ENCODE peak calls at places on chromosomes 16 and 17, in ten cellular contexts. U, V, R, Y, L, P, K, E, G and O are unnamed samples.

GRCh38 chr16:76518791-76519190 is 241.6 kb downstream of the CNTNAP4 start:
- DNase-seq in V (no peak), P (no peak), R (no peak), L (no peak), K (no peak), G (no peak), U (no peak), Y (no peak), E (no peak), O (no peak)

GRCh38 chr17:30788918-30789317 is 35.6 kb downstream of the CRLF3 start:
- DNase-seq in P (no peak), V (no peak), R (no peak), L (no peak), Y (no peak), E (no peak), K (no peak), U (no peak), G (no peak), O (no peak)

GRCh38 chr16:22848451-22848850 is 34.5 kb downstream of the HS3ST2 start:
- DNase-seq in U (no peak), G (no peak), R (no peak), E (no peak), K (no peak), Y (no peak), L (no peak), V (peak; percentile 24), P (no peak), O (no peak)

GRCh38 chr16:22008215-22009142 is 568 bp downstream of the MOSMO start:
- DNase-seq in R (no peak), P (no peak), E (peak; percentile 30), L (peak; percentile 17), K (peak; percentile 39), Y (peak; percentile 86), U (no peak), V (no peak), G (peak; percentile 35), O (no peak)

GRCh38 chr16:85220125-85220839 is 108.0 kb upstream of the CIBAR2 start:
- DNase-seq in V (peak; percentile 67), R (no peak), U (peak; percentile 77), P (no peak), K (peak; percentile 89), Y (no peak), L (peak; percentile 57), E (peak; percentile 86), G (no peak), O (no peak)

GRCh38 chr17:73192219-73192893 is 499 bp upstream of the COG1 start:
- DNase-seq in G (peak; percentile 76), Y (peak; percentile 94), E (peak; percentile 66), P (peak; percentile 35), U (peak; percentile 33), K (peak; percentile 53), L (peak; percentile 44), V (peak; percentile 78), R (peak; percentile 80), O (no peak)

GRCh38 chr17:65723356-65723928 is 162.0 kb upstream of the AXIN2 start:
- DNase-seq in P (no peak), L (no peak), R (no peak), Y (no peak), K (no peak), G (no peak), U (no peak), E (no peak), V (no peak), O (no peak)

GRCh38 chr16:77660311-77660710 is 62.0 kb upstream of the NUDT7 start:
- DNase-seq in V (peak; percentile 33), K (no peak), Y (no peak), P (no peak), L (no peak), G (peak; percentile 33), R (peak; percentile 9), U (peak; percentile 11), E (no peak), O (no peak)

GRCh38 chr17:44389281-44389680 is at the start of gene ITGA2B:
- DNase-seq in V (no peak), P (no peak), K (no peak), R (no peak), U (no peak), G (no peak), L (no peak), E (no peak), Y (no peak), O (no peak)

GRCh38 chr17:33511670-33512069 is 218.6 kb upstream of the ASIC2 start:
- DNase-seq in V (no peak), U (no peak), G (no peak), R (peak; percentile 29), K (no peak), L (no peak), Y (no peak), E (no peak), P (no peak), O (no peak)

GRCh38 chr17:13638855-13639458 is 37.2 kb upstream of the HS3ST3A1 start:
- DNase-seq in U (no peak), G (no peak), V (peak; percentile 2), Y (no peak), E (no peak), R (no peak), P (no peak), L (no peak), K (peak; percentile 9), O (no peak)

GRCh38 chr16:85523602-85524364 is 89.3 kb upstream of the GSE1 start:
- DNase-seq in Y (no peak), V (no peak), U (no peak), G (no peak), K (no peak), E (peak; percentile 57), P (no peak), R (no peak), L (no peak), O (peak; percentile 39)

GRCh38 chr16:53100889-53101288 is 46.1 kb downstream of the CHD9 start:
- DNase-seq in L (no peak), G (no peak), K (no peak), V (no peak), E (no peak), U (no peak), Y (no peak), R (no peak), P (no peak), O (no peak)

GRCh38 chr16:81435567-81435966 is 9.0 kb upstream of the CMIP start:
- DNase-seq in G (no peak), L (no peak), K (no peak), V (no peak), Y (no peak), E (no peak), R (no peak), P (no peak), U (no peak), O (no peak)

GRCh38 chr17:81644976-81645952 is 8.3 kb downstream of the TSPAN10 start:
- DNase-seq in V (no peak), K (no peak), G (no peak), E (no peak), U (no peak), P (no peak), Y (no peak), R (no peak), L (no peak), O (no peak)

GRCh38 chr17:81648707-81649085 is 7.6 kb downstream of the PDE6G start:
- DNase-seq in G (no peak), U (no peak), Y (no peak), R (no peak), P (no peak), L (no peak), K (no peak), E (no peak), V (no peak), O (no peak)

GRCh38 chr17:81648013-81648706 is 8.2 kb downstream of the PDE6G start:
- DNase-seq in K (no peak), P (no peak), E (no peak), Y (no peak), L (no peak), G (no peak), V (no peak), R (no peak), U (no peak), O (no peak)

GRCh38 chr17:81646869-81647600 is 9.3 kb downstream of the PDE6G start:
- DNase-seq in L (no peak), U (no peak), G (no peak), R (no peak), V (no peak), P (no peak), E (no peak), K (no peak), Y (no peak), O (no peak)

GRCh38 chr17:81647640-81648012 is 8.7 kb downstream of the PDE6G start:
- DNase-seq in U (no peak), G (no peak), V (no peak), K (no peak), L (no peak), R (no peak), P (no peak), Y (no peak), E (no peak), O (no peak)
- H3K4me3 ChIP-seq in U (no peak overlapping the region), G (no peak overlapping the region), V (no peak overlapping the region), K (no peak overlapping the region), L (no peak overlapping the region), R (no peak overlapping the region), P (no peak overlapping the region), Y (no peak overlapping the region), E (no peak overlapping the region), O (no peak overlapping the region)

DNA sequence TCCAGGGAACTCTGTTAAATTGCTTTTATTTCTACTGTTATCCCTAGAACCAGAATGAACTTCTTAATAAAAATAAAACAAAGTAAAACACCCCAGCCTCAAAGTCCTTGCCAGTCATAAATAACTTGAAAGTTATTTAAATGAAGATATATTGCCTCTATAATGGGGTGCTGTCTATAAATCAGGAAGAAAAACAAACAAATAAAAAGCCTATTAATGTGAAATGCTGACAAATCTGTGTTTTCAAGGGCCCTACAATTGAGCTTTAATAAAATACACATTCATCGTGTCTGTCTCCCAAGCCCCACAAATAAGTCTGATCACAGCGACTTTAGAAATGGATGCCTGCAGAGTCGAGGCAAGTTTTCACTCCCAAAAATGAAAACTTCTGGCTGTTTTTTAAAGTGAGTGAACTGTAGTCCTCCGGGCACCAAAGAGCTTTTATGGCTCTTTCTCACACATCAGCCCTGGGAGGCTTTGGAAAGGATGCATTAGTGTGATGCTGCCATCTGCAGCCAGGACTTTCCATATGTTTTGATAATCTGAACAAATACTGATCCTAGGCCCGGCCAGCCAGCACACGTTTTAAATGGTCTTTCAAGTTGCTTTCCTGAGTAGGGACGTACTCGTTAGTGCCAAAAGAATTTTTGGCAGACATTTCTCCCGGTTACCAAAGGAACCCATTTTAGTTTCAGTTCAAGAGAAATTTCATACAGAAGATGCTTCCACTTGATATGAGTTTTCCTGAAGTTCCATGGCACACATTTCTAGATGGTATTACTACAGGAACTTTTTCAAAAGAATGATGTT is 16.3 kb downstream of the NACA2 start:
- DNase-seq in E (no peak), Y (no peak), G (peak; percentile 80), U (no peak), P (no peak), R (peak; percentile 6), L (no peak), K (no peak), V (peak; percentile 70), O (no peak)
- TF ChIP-seq CTCF in E (no peak), Y (no peak), G (peak; percentile 89), U (peak; percentile 54), P (no peak), R (no peak), L (peak; percentile 26), K (no peak), V (peak; percentile 47), O (peak; percentile 37)

GRCh38 chr17:74750327-74751069 is 2.1 kb downstream of the NHERF1 start:
- DNase-seq in K (peak; percentile 75), P (no peak), R (no peak), E (no peak), L (no peak), U (no peak), G (no peak), Y (peak; percentile 76), V (no peak), O (no peak)
- H3K4me3 ChIP-seq in K (peak overlapping the region; percentile 68), P (no peak overlapping the region), R (peak overlapping the region; percentile 78), E (peak overlapping the region; percentile 86), L (peak overlapping the region; percentile 93), U (peak overlapping the region; percentile 70), G (no peak overlapping the region), Y (peak overlapping the region; percentile 95), V (peak overlapping the region; percentile 93), O (peak overlapping the region; percentile 98)

GRCh38 chr17:15029469-15029868 is 235.7 kb downstream of the PMP22 start:
- DNase-seq in G (no peak), P (no peak), K (no peak), L (no peak), R (no peak), V (no peak), U (no peak), Y (no peak), E (no peak), O (no peak)
- TF ChIP-seq CTCF in G (no peak), P (no peak), K (no peak), L (no peak), R (no peak), V (no peak), U (no peak), Y (no peak), E (no peak), O (no peak)